ENCODE peak calls at places on chromosomes 4 and X, in five cellular contexts. X is esophagus squamous epithelium, J is glutamatergic neuron, C is OCI-LY7, M is colonic mucosa. N is an unnamed sample.

GRCh38 chrX:9207142-9207541 is 173.2 kb upstream of the FAM9B start:
- DNase-seq in X (no peak), J (no peak), C (no peak), M (no peak), N (no peak)

GRCh38 chrX:70219938-70220764 is 14.3 kb upstream of the AWAT1 start:
- DNase-seq in X (no peak), J (no peak), C (no peak), M (peak), N (peak)

GRCh38 chr4:879730-880079 is 52.4 kb downstream of the GAK start:
- DNase-seq in X (no peak), J (no peak), C (no peak), M (no peak), N (no peak)

GRCh38 chr4:88514557-88515511 is 8.7 kb downstream of the PYURF start:
- DNase-seq in X (no peak), J (no peak), C (no peak), M (no peak), N (no peak)

GRCh38 chrX:81195712-81196111 is 6.0 kb downstream of the HMGN5 start:
- DNase-seq in X (no peak), J (peak), C (peak), M (peak), N (peak)

GRCh38 chr4:151604238-151604637 is 156.6 kb downstream of the GATB start:
- DNase-seq in X (no peak), J (no peak), C (peak), M (no peak), N (peak)

GRCh38 chr4:142778908-142779307 is 67.2 kb downstream of the INPP4B start:
- DNase-seq in X (no peak), J (no peak), C (no peak), M (no peak), N (peak)

GRCh38 chrX:147180886-147181285 is 366.3 kb upstream of the CXorf51A start:
- DNase-seq in X (no peak), J (no peak), C (no peak), M (no peak), N (no peak)

GRCh38 chrX:152817082-152817744 is 13.3 kb downstream of the CETN2 start:
- DNase-seq in X (no peak), J (peak), C (peak), M (peak), N (peak)

GRCh38 chrX:68703849-68704248 is 56.4 kb downstream of the STARD8 start:
- DNase-seq in X (no peak), J (no peak), C (no peak), M (no peak), N (no peak)

GRCh38 chrX:46642145-46642544 is 68.6 kb downstream of the CHST7 start:
- DNase-seq in X (no peak), J (no peak), C (peak), M (no peak), N (peak)

GRCh38 chr4:163949976-163950601 is 455.6 kb downstream of the TMA16 start:
- DNase-seq in X (no peak), J (no peak), C (peak), M (no peak), N (no peak)

GRCh38 chr4:105122334-105122733 is 24.3 kb upstream of the TET2 start:
- DNase-seq in X (no peak), J (no peak), C (no peak), M (no peak), N (peak)

GRCh38 chrX:123959281-123960063 is 2.0 kb upstream of the STAG2 start:
- DNase-seq in X (no peak), J (no peak), C (peak), M (peak), N (no peak)

GRCh38 chrX:11954196-11954595 is 184.1 kb upstream of the FRMPD4 start:
- DNase-seq in X (no peak), J (no peak), C (no peak), M (no peak), N (no peak)

DNA sequence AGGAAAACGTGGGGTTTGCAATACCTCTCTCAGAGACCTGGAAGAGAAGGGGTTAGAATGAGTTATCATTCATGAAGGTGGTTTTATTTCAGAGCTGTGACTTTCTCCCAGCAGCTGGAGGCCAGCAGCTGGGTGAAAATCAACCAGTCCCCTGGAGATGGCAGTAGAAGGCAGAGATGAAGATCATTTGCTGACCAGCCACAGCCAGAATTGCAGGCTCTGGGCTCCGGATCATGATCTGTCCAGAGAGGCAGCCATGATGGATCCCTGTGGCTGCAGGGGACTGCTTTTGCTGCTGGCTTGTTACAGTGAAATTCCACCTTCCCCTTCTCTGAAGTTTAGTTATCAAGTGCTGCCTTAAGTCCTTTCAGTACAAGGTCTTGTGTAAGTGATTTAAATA is 46.9 kb upstream of the TAB3 start:
- DNase-seq in X (no peak), J (peak), C (no peak), M (peak), N (peak)
- TF ChIP-seq CTCF in X (no peak), J (no peak), C (no peak), M (no peak), N (peak)

DNA sequence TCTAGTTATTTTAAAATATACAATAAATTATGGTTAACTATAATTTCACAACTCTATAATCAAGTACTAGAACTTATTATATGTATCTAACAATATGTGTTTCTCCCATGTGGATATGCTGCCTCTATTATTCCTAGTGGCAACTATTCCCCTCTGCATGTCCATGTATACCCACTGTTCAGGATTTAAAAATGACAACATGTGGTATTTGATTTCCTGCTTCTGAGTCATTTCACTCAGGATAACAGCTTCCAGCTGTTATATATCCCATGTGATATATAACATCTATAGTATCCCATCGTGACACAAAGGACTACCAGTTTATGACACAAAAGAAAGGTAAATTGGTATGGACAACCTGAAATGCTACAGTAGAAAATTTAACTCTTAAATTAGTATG is 167.4 kb upstream of the TACR3 start:
- DNase-seq in X (no peak), J (no peak), C (no peak), M (no peak), N (no peak)
- TF ChIP-seq CTCF in X (no peak), J (no peak), C (no peak), M (no peak), N (no peak)

GRCh38 chrX:16750136-16750535 is 30.7 kb downstream of the SYAP1 start:
- DNase-seq in X (no peak), J (no peak), C (no peak), M (no peak), N (no peak)

GRCh38 chrX:16748425-16748824 is 29.0 kb downstream of the SYAP1 start:
- DNase-seq in X (no peak), J (no peak), C (no peak), M (no peak), N (no peak)

DNA sequence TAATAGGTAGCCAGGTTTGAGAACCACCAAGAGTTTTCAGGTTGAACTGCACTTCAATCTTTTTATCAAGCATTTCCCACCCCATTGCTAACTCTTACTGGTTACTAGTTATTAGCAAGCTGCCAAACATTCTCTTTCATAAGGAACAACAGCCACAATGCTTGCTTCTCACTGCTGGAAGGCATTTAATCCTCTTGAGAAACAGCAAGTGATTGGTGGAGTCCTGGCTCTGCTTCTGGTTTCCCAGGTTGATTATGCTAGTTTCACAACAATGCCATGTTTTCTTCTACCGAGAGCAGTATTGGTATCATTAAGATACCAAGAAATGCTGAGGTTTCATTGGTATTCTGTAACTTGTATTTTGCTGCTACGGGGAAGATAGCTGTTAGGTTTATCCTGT is 32.2 kb upstream of the TXLNG start:
- DNase-seq in X (no peak), J (no peak), C (no peak), M (no peak), N (no peak)
- TF ChIP-seq CTCF in X (no peak), J (no peak), C (no peak), M (no peak), N (no peak)

GRCh38 chrX:103519389-103519788 is at the start of gene RAB40A:
- DNase-seq in X (no peak), J (no peak), C (no peak), M (no peak), N (no peak)
- TF ChIP-seq CTCF in X (no peak), J (no peak), C (no peak), M (no peak), N (no peak)

GRCh38 chr4:158895797-158896442 is 127.1 kb downstream of the FNIP2 start:
- DNase-seq in X (no peak), J (no peak), C (peak), M (peak), N (peak)
- TF ChIP-seq CTCF in X (no peak), J (no peak), C (no peak), M (peak), N (peak)